ENCODE peak calls at places on chromosome 2, in five cellular contexts. One of them, this sample, is unnamed.

GRCh38 chr2:43818761-43819160 is 19.9 kb downstream of the ABCG5 start:
- DNase-seq in GM06990: no peak
- DNase-seq in epithelial cell of proximal tubule: no peak
- DNase-seq in SW480: no peak
- DNase-seq in heart right ventricle: no peak
- DNase-seq in this sample: peak

GRCh38 chr2:159592446-159592845 is 23.9 kb downstream of the BAZ2B start:
- DNase-seq in GM06990: no peak
- DNase-seq in epithelial cell of proximal tubule: no peak
- DNase-seq in SW480: no peak
- DNase-seq in heart right ventricle: no peak
- DNase-seq in this sample: no peak

GRCh38 chr2:238697193-238698191 is 150.4 kb upstream of the TWIST2 start:
- DNase-seq in GM06990: no peak
- DNase-seq in epithelial cell of proximal tubule: no peak
- DNase-seq in SW480: no peak
- DNase-seq in heart right ventricle: no peak
- DNase-seq in this sample: no peak

GRCh38 chr2:237190958-237191692 is 105.4 kb downstream of the COPS8 start:
- DNase-seq in GM06990: no peak
- DNase-seq in epithelial cell of proximal tubule: no peak
- DNase-seq in SW480: no peak
- DNase-seq in heart right ventricle: no peak
- DNase-seq in this sample: no peak

GRCh38 chr2:103773884-103774283 is 1012.1 kb downstream of the TMEM182 start:
- DNase-seq in GM06990: no peak
- DNase-seq in epithelial cell of proximal tubule: peak
- DNase-seq in SW480: peak
- DNase-seq in heart right ventricle: no peak
- DNase-seq in this sample: no peak

GRCh38 chr2:23301151-23301550 is 83.8 kb upstream of the KLHL29 start:
- DNase-seq in GM06990: no peak
- DNase-seq in epithelial cell of proximal tubule: no peak
- DNase-seq in SW480: no peak
- DNase-seq in heart right ventricle: no peak
- DNase-seq in this sample: no peak

GRCh38 chr2:38747007-38747424 is 4.1 kb downstream of the SRSF7 start:
- DNase-seq in GM06990: no peak
- DNase-seq in epithelial cell of proximal tubule: no peak
- DNase-seq in SW480: no peak
- DNase-seq in heart right ventricle: no peak
- DNase-seq in this sample: no peak

GRCh38 chr2:126527836-126528490 is 128.0 kb upstream of the GYPC start:
- DNase-seq in GM06990: peak
- DNase-seq in epithelial cell of proximal tubule: no peak
- DNase-seq in SW480: peak
- DNase-seq in heart right ventricle: peak
- DNase-seq in this sample: peak

GRCh38 chr2:190842606-190843104 is 38.0 kb upstream of the GLS start:
- DNase-seq in GM06990: no peak
- DNase-seq in epithelial cell of proximal tubule: no peak
- DNase-seq in SW480: no peak
- DNase-seq in heart right ventricle: no peak
- DNase-seq in this sample: no peak

GRCh38 chr2:228408529-228409227 is 227.2 kb upstream of the SPHKAP start:
- DNase-seq in GM06990: no peak
- DNase-seq in epithelial cell of proximal tubule: no peak
- DNase-seq in SW480: no peak
- DNase-seq in heart right ventricle: no peak
- DNase-seq in this sample: no peak

GRCh38 chr2:38430196-38430595 is 53.1 kb upstream of the ATL2 start:
- DNase-seq in GM06990: no peak
- DNase-seq in epithelial cell of proximal tubule: no peak
- DNase-seq in SW480: no peak
- DNase-seq in heart right ventricle: no peak
- DNase-seq in this sample: no peak

GRCh38 chr2:59223737-59224136 is 982.6 kb upstream of the FANCL start:
- DNase-seq in GM06990: no peak
- DNase-seq in epithelial cell of proximal tubule: no peak
- DNase-seq in SW480: no peak
- DNase-seq in heart right ventricle: no peak
- DNase-seq in this sample: no peak

GRCh38 chr2:178650554-178650953 is 156.7 kb downstream of the TTN start:
- DNase-seq in GM06990: no peak
- DNase-seq in epithelial cell of proximal tubule: no peak
- DNase-seq in SW480: no peak
- DNase-seq in heart right ventricle: no peak
- DNase-seq in this sample: no peak

GRCh38 chr2:187566266-187566665 is 12.0 kb upstream of the TFPI start:
- DNase-seq in GM06990: no peak
- DNase-seq in epithelial cell of proximal tubule: no peak
- DNase-seq in SW480: no peak
- DNase-seq in heart right ventricle: no peak
- DNase-seq in this sample: no peak

GRCh38 chr2:167345559-167345958 is 457.3 kb downstream of the XIRP2 start:
- DNase-seq in GM06990: no peak
- DNase-seq in epithelial cell of proximal tubule: peak
- DNase-seq in SW480: no peak
- DNase-seq in heart right ventricle: no peak
- DNase-seq in this sample: no peak

GRCh38 chr2:43998263-43998662 is 2.5 kb upstream of the LRPPRC start:
- DNase-seq in GM06990: no peak
- DNase-seq in epithelial cell of proximal tubule: no peak
- DNase-seq in SW480: no peak
- DNase-seq in heart right ventricle: no peak
- DNase-seq in this sample: no peak

GRCh38 chr2:111028720-111029119 is 92.0 kb upstream of the BCL2L11 start:
- DNase-seq in GM06990: no peak
- DNase-seq in epithelial cell of proximal tubule: no peak
- DNase-seq in SW480: peak
- DNase-seq in heart right ventricle: no peak
- DNase-seq in this sample: no peak

GRCh38 chr2:239820836-239821693 is 204.1 kb downstream of the NDUFA10 start:
- DNase-seq in GM06990: no peak
- DNase-seq in epithelial cell of proximal tubule: no peak
- DNase-seq in SW480: no peak
- DNase-seq in heart right ventricle: peak
- DNase-seq in this sample: no peak

GRCh38 chr2:39068290-39068689 is 52.6 kb downstream of the SOS1 start:
- DNase-seq in GM06990: no peak
- DNase-seq in epithelial cell of proximal tubule: no peak
- DNase-seq in SW480: no peak
- DNase-seq in heart right ventricle: no peak
- DNase-seq in this sample: no peak